ENCODE peak calls at places on chromosomes 3 and 15, in four cellular contexts. U, Y, R and P are unnamed samples.

GRCh38 chr3:131630117-131630516 is 127.3 kb upstream of the MRPL3 start:
- DNase-seq in R (no peak), U (no peak), Y (no peak), P (no peak)

GRCh38 chr3:713225-713624 is 379.6 kb upstream of the CNTN6 start:
- DNase-seq in Y (no peak), U (no peak), R (no peak), P (no peak)

GRCh38 chr3:16945330-16945729 is 60.6 kb downstream of the PLCL2 start:
- DNase-seq in Y (no peak), R (no peak), U (no peak), P (no peak)

GRCh38 chr3:99322551-99322950 is 315.8 kb upstream of the COL8A1 start:
- DNase-seq in Y (no peak), R (no peak), U (no peak), P (no peak)

GRCh38 chr3:35817212-35817611 is 177.9 kb downstream of the ARPP21 start:
- DNase-seq in Y (no peak), R (no peak), U (no peak), P (no peak)

GRCh38 chr3:159764211-159765024 is 224.2 kb upstream of the IL12A start:
- DNase-seq in U (peak), Y (no peak), R (no peak), P (no peak)

GRCh38 chr3:141542202-141542959 is 55.6 kb downstream of the RASA2 start:
- DNase-seq in Y (no peak), U (no peak), R (no peak), P (no peak)

GRCh38 chr15:100918034-100918689 is 995 bp upstream of the LRRK1 start:
- DNase-seq in Y (peak), U (peak), R (peak), P (peak)

GRCh38 chr3:112446343-112446742 is 52.9 kb downstream of the BTLA start:
- DNase-seq in R (no peak), U (no peak), Y (no peak), P (no peak)

GRCh38 chr3:100125539-100125938 is 11.2 kb upstream of the FILIP1L start:
- DNase-seq in Y (no peak), U (no peak), R (no peak), P (no peak)

DNA sequence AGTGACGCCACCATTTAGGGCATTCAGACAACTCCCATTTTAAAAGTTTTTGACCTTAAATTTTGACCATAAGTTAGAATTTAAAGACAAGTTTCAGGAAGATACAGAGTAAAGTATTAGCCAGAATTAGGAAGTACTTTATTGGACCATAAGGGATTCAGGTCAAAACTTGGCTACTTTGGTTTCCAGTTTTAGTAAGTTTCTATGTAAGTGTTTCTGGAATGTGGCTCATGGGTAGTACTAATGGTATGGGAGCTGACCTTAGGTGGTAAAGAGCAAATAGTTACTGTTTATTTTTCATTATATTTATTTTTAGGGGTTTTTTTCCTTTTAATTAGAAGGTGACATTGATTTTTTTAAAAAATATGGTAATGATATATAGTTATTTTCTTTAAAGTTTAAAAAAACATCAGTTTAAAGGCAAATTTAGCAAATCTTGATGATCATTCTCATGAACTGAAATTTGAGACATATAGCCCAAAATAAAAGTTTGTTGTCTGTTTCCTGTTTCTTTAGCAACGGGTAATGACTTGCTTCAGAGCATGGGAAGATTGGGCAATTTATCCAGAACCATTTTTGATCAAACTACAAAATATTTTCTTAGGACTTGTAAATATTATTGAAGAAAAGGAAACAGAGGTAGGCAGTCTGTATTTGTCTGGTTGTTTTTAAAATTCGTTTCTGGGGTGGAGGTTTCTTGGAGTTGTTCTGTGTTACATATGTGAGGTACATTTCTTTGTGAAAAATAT is 34.3 kb downstream of the U2SURP start:
- DNase-seq in R (no peak), Y (no peak), U (no peak), P (no peak)
- H3K27ac ChIP-seq in R (no peak), Y (no peak), U (no peak), P (no peak)

GRCh38 chr3:196757876-196758739 is 18.5 kb downstream of the PAK2 start:
- DNase-seq in U (peak), R (no peak), Y (no peak), P (no peak)

GRCh38 chr3:196756738-196757137 is 17.1 kb downstream of the PAK2 start:
- DNase-seq in Y (no peak), U (no peak), R (no peak), P (peak)

GRCh38 chr3:196753201-196753600 is 13.5 kb downstream of the PAK2 start:
- DNase-seq in Y (no peak), R (no peak), U (no peak), P (no peak)

GRCh38 chr3:196749125-196749524 is 9.5 kb downstream of the PAK2 start:
- DNase-seq in Y (no peak), R (no peak), U (no peak), P (no peak)

GRCh38 chr3:196754215-196754937 is 14.7 kb downstream of the PAK2 start:
- DNase-seq in Y (no peak), U (peak), R (no peak), P (no peak)
- TF ChIP-seq EZH2phosphoT487 in Y (no peak), U (no peak), R (no peak), P (no peak)

DNA sequence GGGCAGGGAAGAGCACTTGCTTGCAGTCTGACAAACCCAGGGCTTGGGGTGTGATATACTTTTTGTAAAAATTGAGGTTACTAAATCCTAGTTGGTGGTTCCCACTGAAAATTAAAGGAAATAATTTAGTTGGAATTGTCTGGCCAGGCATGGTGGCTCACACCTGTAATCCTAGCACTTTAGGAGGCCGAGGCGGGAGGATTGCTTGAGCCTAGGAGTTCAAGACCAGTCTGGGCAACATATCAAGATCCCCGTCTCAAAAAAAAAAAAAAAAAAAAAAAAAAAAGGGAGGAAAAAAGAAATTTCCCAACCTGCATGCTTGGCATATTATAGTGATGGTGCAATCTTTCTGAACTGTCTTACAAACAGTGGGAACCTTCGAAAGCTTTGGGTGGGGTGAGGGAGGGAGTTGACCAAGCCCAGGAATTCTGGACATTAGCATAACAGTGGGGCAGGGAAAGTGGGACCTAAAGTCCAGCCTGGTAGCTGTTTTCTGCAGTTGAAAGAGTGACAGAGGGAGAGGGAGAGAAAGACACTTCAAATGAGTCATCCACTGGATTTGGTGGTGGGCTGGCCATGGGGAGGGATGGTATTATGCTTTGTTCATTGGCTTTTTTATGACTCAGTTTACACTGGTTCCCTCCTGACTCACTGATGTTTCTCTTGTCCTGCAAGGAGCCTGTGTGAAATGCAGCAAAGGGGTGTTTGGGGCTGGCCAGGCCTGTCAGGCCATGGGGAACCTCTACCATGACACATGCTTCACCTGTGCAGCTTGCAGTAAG is 41.1 kb downstream of the LIMD1 start:
- DNase-seq in R (no peak), U (peak), Y (no peak), P (no peak)
- H3K27ac ChIP-seq in R (no peak), U (peak), Y (no peak), P (no peak)

GRCh38 chr3:47019201-47019600 is 39.7 kb downstream of the NBEAL2 start:
- DNase-seq in R (no peak), U (no peak), Y (no peak), P (no peak)
- TF ChIP-seq EZH2phosphoT487 in R (no peak), U (no peak), Y (no peak), P (no peak)

DNA sequence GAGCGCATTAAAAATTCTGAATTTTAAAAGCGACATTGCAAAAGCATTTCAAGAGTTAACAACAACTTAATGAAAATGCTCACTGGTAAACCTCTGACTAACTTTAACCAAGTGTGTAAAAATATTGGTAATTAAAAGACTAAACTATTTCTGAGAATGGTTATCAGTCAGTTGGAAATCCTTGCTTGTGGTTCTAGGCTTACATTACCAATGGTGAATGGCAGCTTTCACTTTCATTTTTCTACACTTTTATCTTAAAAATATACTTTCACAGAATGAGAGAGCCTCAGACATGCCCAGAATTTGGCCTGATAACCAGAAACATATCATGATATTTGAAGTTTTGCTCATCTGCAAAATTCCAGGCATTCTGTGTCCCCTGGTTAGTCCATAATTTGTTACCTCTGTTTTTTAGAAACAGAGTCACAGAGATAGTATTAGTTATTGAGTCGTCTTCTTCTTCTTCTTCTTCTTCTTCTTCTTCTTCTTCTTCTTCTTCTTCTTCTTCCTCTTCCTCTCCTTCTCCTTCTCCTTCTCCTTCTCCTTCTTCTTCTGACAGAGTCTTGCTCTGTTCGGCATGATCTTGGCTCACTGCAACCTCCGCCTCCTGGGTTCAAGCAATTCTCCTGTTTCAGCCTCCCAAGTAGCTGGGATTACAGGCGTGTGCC is 5.5 kb upstream of the RNF111 start:
- DNase-seq in Y (peak), U (no peak), R (no peak), P (peak)
- H3K27ac ChIP-seq in Y (peak), U (no peak), R (no peak), P (peak)

GRCh38 chr3:114632757-114633424 is 339.1 kb downstream of the TIGIT start:
- DNase-seq in Y (no peak), U (no peak), R (no peak), P (no peak)
- TF ChIP-seq EZH2phosphoT487 in Y (no peak), U (no peak), R (no peak), P (no peak)

GRCh38 chr15:55909036-55909811 is 84.2 kb downstream of the NEDD4 start:
- DNase-seq in R (no peak), Y (no peak), U (no peak), P (no peak)
- H3K27ac ChIP-seq in R (no peak), Y (no peak), U (no peak), P (no peak)

GRCh38 chr3:122307288-122307687 is 17.8 kb upstream of the CSTA start:
- DNase-seq in Y (no peak), R (no peak), U (no peak), P (no peak)
- TF ChIP-seq EZH2phosphoT487 in Y (no peak), R (no peak), U (no peak), P (no peak)